ENCODE peak calls at places on chromosomes 6 and 20, in eight cellular contexts. One of them, this sample, is unnamed.

GRCh38 chr20:44734938-44735337 is 10.7 kb upstream of the KCNK15 start:
- DNase-seq in B cell: no peak
- DNase-seq in foreskin fibroblast: peak
- DNase-seq in right lobe of liver: no peak
- DNase-seq in Calu3: peak
- DNase-seq in cardiac muscle cell: peak
- DNase-seq in sigmoid colon: no peak
- DNase-seq in HL-60: no peak
- DNase-seq in this sample: no peak

GRCh38 chr6:73983367-73983766 is 287.4 kb downstream of the CD109 start:
- DNase-seq in B cell: no peak
- DNase-seq in foreskin fibroblast: peak
- DNase-seq in right lobe of liver: no peak
- DNase-seq in Calu3: no peak
- DNase-seq in cardiac muscle cell: no peak
- DNase-seq in sigmoid colon: no peak
- DNase-seq in HL-60: no peak
- DNase-seq in this sample: no peak

GRCh38 chr20:5696011-5696559 is 54.1 kb upstream of the SHLD1 start:
- DNase-seq in B cell: no peak
- DNase-seq in foreskin fibroblast: peak
- DNase-seq in right lobe of liver: peak
- DNase-seq in Calu3: no peak
- DNase-seq in cardiac muscle cell: no peak
- DNase-seq in sigmoid colon: no peak
- DNase-seq in HL-60: no peak
- DNase-seq in this sample: no peak

GRCh38 chr20:44358776-44359175 is 3.3 kb downstream of the HNF4A start:
- DNase-seq in B cell: no peak
- DNase-seq in foreskin fibroblast: no peak
- DNase-seq in right lobe of liver: no peak
- DNase-seq in Calu3: no peak
- DNase-seq in cardiac muscle cell: no peak
- DNase-seq in sigmoid colon: no peak
- DNase-seq in HL-60: no peak
- DNase-seq in this sample: no peak

GRCh38 chr20:9062066-9062465 is 6.8 kb upstream of the PLCB4 start:
- DNase-seq in B cell: no peak
- DNase-seq in foreskin fibroblast: no peak
- DNase-seq in right lobe of liver: no peak
- DNase-seq in Calu3: no peak
- DNase-seq in cardiac muscle cell: no peak
- DNase-seq in sigmoid colon: no peak
- DNase-seq in HL-60: no peak
- DNase-seq in this sample: no peak

GRCh38 chr6:75893058-75893775 is 144.2 kb downstream of the MYO6 start:
- DNase-seq in B cell: peak
- DNase-seq in foreskin fibroblast: peak
- DNase-seq in right lobe of liver: no peak
- DNase-seq in Calu3: peak
- DNase-seq in cardiac muscle cell: peak
- DNase-seq in sigmoid colon: no peak
- DNase-seq in HL-60: peak
- DNase-seq in this sample: peak

GRCh38 chr20:14948416-14948815 is 611.0 kb upstream of the FLRT3 start:
- DNase-seq in B cell: no peak
- DNase-seq in foreskin fibroblast: no peak
- DNase-seq in right lobe of liver: no peak
- DNase-seq in Calu3: no peak
- DNase-seq in cardiac muscle cell: peak
- DNase-seq in sigmoid colon: no peak
- DNase-seq in HL-60: no peak
- DNase-seq in this sample: no peak

GRCh38 chr6:131931063-131931745 is 20.0 kb downstream of the CCN2 start:
- DNase-seq in B cell: no peak
- DNase-seq in foreskin fibroblast: peak
- DNase-seq in right lobe of liver: no peak
- DNase-seq in Calu3: no peak
- DNase-seq in cardiac muscle cell: no peak
- DNase-seq in sigmoid colon: no peak
- DNase-seq in HL-60: no peak
- DNase-seq in this sample: no peak

GRCh38 chr20:50067461-50067860 is 45.5 kb downstream of the UBE2V1 start:
- DNase-seq in B cell: no peak
- DNase-seq in foreskin fibroblast: no peak
- DNase-seq in right lobe of liver: no peak
- DNase-seq in Calu3: no peak
- DNase-seq in cardiac muscle cell: no peak
- DNase-seq in sigmoid colon: no peak
- DNase-seq in HL-60: no peak
- DNase-seq in this sample: no peak

GRCh38 chr20:43746344-43747137 is 19.7 kb upstream of the GTSF1L start:
- DNase-seq in B cell: no peak
- DNase-seq in foreskin fibroblast: no peak
- DNase-seq in right lobe of liver: no peak
- DNase-seq in Calu3: no peak
- DNase-seq in cardiac muscle cell: no peak
- DNase-seq in sigmoid colon: no peak
- DNase-seq in HL-60: no peak
- DNase-seq in this sample: no peak

GRCh38 chr6:25899123-25899522 is 25.1 kb upstream of the SLC17A3 start:
- DNase-seq in B cell: no peak
- DNase-seq in foreskin fibroblast: peak
- DNase-seq in right lobe of liver: no peak
- DNase-seq in Calu3: no peak
- DNase-seq in cardiac muscle cell: no peak
- DNase-seq in sigmoid colon: no peak
- DNase-seq in HL-60: no peak
- DNase-seq in this sample: no peak

GRCh38 chr20:383889-384288 is 3.3 kb downstream of the TRIB3 start:
- DNase-seq in B cell: no peak
- DNase-seq in foreskin fibroblast: no peak
- DNase-seq in right lobe of liver: no peak
- DNase-seq in Calu3: no peak
- DNase-seq in cardiac muscle cell: no peak
- DNase-seq in sigmoid colon: no peak
- DNase-seq in HL-60: no peak
- DNase-seq in this sample: no peak

GRCh38 chr20:381581-382290 is 1.2 kb downstream of the TRIB3 start:
- DNase-seq in B cell: peak
- DNase-seq in foreskin fibroblast: peak
- DNase-seq in right lobe of liver: peak
- DNase-seq in Calu3: peak
- DNase-seq in cardiac muscle cell: peak
- DNase-seq in sigmoid colon: peak
- DNase-seq in HL-60: peak
- DNase-seq in this sample: peak

GRCh38 chr20:378961-379336 is 1.6 kb upstream of the TRIB3 start:
- DNase-seq in B cell: no peak
- DNase-seq in foreskin fibroblast: no peak
- DNase-seq in right lobe of liver: no peak
- DNase-seq in Calu3: no peak
- DNase-seq in cardiac muscle cell: no peak
- DNase-seq in sigmoid colon: no peak
- DNase-seq in HL-60: no peak
- DNase-seq in this sample: no peak

GRCh38 chr20:382291-383115 is 1.9 kb downstream of the TRIB3 start:
- DNase-seq in B cell: no peak
- DNase-seq in foreskin fibroblast: no peak
- DNase-seq in right lobe of liver: no peak
- DNase-seq in Calu3: no peak
- DNase-seq in cardiac muscle cell: no peak
- DNase-seq in sigmoid colon: no peak
- DNase-seq in HL-60: no peak
- DNase-seq in this sample: no peak

GRCh38 chr20:380763-381580 is 412 bp downstream of the TRIB3 start:
- DNase-seq in B cell: peak
- DNase-seq in foreskin fibroblast: peak
- DNase-seq in right lobe of liver: peak
- DNase-seq in Calu3: peak
- DNase-seq in cardiac muscle cell: peak
- DNase-seq in sigmoid colon: peak
- DNase-seq in HL-60: peak
- DNase-seq in this sample: peak
- TF ChIP-seq CTCF in B cell: no peak
- TF ChIP-seq CTCF in foreskin fibroblast: no peak
- TF ChIP-seq CTCF in right lobe of liver: no peak
- TF ChIP-seq CTCF in Calu3: no peak
- TF ChIP-seq CTCF in cardiac muscle cell: peak
- TF ChIP-seq CTCF in sigmoid colon: no peak
- TF ChIP-seq CTCF in HL-60: no peak
- TF ChIP-seq CTCF in this sample: peak

GRCh38 chr6:8888468-8888867 is 453.1 kb upstream of the SLC35B3 start:
- DNase-seq in B cell: no peak
- DNase-seq in foreskin fibroblast: peak
- DNase-seq in right lobe of liver: no peak
- DNase-seq in Calu3: no peak
- DNase-seq in cardiac muscle cell: no peak
- DNase-seq in sigmoid colon: no peak
- DNase-seq in HL-60: peak
- DNase-seq in this sample: peak
- TF ChIP-seq CTCF in B cell: no peak
- TF ChIP-seq CTCF in foreskin fibroblast: no peak
- TF ChIP-seq CTCF in right lobe of liver: peak
- TF ChIP-seq CTCF in Calu3: no peak
- TF ChIP-seq CTCF in cardiac muscle cell: no peak
- TF ChIP-seq CTCF in sigmoid colon: no peak
- TF ChIP-seq CTCF in HL-60: peak
- TF ChIP-seq CTCF in this sample: peak

GRCh38 chr6:1044040-1044836 is 267.7 kb upstream of the FOXQ1 start:
- DNase-seq in B cell: no peak
- DNase-seq in foreskin fibroblast: no peak
- DNase-seq in right lobe of liver: no peak
- DNase-seq in Calu3: peak
- DNase-seq in cardiac muscle cell: no peak
- DNase-seq in sigmoid colon: no peak
- DNase-seq in HL-60: no peak
- DNase-seq in this sample: no peak
- TF ChIP-seq CTCF in B cell: no peak
- TF ChIP-seq CTCF in foreskin fibroblast: no peak
- TF ChIP-seq CTCF in right lobe of liver: no peak
- TF ChIP-seq CTCF in Calu3: no peak
- TF ChIP-seq CTCF in cardiac muscle cell: no peak
- TF ChIP-seq CTCF in sigmoid colon: no peak
- TF ChIP-seq CTCF in HL-60: no peak
- TF ChIP-seq CTCF in this sample: no peak

GRCh38 chr20:1951436-1952115 is 42.3 kb downstream of the PDYN start:
- DNase-seq in B cell: no peak
- DNase-seq in foreskin fibroblast: no peak
- DNase-seq in right lobe of liver: no peak
- DNase-seq in Calu3: no peak
- DNase-seq in cardiac muscle cell: no peak
- DNase-seq in sigmoid colon: peak
- DNase-seq in HL-60: no peak
- DNase-seq in this sample: no peak
- TF ChIP-seq CTCF in B cell: no peak
- TF ChIP-seq CTCF in foreskin fibroblast: no peak
- TF ChIP-seq CTCF in right lobe of liver: no peak
- TF ChIP-seq CTCF in Calu3: no peak
- TF ChIP-seq CTCF in cardiac muscle cell: no peak
- TF ChIP-seq CTCF in sigmoid colon: no peak
- TF ChIP-seq CTCF in HL-60: no peak
- TF ChIP-seq CTCF in this sample: no peak

GRCh38 chr20:23399568-23400241 is 21.6 kb downstream of the NAPB start:
- DNase-seq in B cell: no peak
- DNase-seq in foreskin fibroblast: peak
- DNase-seq in right lobe of liver: no peak
- DNase-seq in Calu3: no peak
- DNase-seq in cardiac muscle cell: peak
- DNase-seq in sigmoid colon: no peak
- DNase-seq in HL-60: no peak
- DNase-seq in this sample: peak
- TF ChIP-seq CTCF in B cell: no peak
- TF ChIP-seq CTCF in foreskin fibroblast: no peak
- TF ChIP-seq CTCF in right lobe of liver: no peak
- TF ChIP-seq CTCF in Calu3: no peak
- TF ChIP-seq CTCF in cardiac muscle cell: no peak
- TF ChIP-seq CTCF in sigmoid colon: no peak
- TF ChIP-seq CTCF in HL-60: no peak
- TF ChIP-seq CTCF in this sample: no peak

GRCh38 chr20:13325033-13325432 is 104.0 kb downstream of the ISM1 start:
- DNase-seq in B cell: no peak
- DNase-seq in foreskin fibroblast: peak
- DNase-seq in right lobe of liver: peak
- DNase-seq in Calu3: peak
- DNase-seq in cardiac muscle cell: peak
- DNase-seq in sigmoid colon: no peak
- DNase-seq in HL-60: no peak
- DNase-seq in this sample: no peak
- TF ChIP-seq CTCF in B cell: no peak
- TF ChIP-seq CTCF in foreskin fibroblast: peak
- TF ChIP-seq CTCF in right lobe of liver: peak
- TF ChIP-seq CTCF in Calu3: peak
- TF ChIP-seq CTCF in cardiac muscle cell: peak
- TF ChIP-seq CTCF in sigmoid colon: no peak
- TF ChIP-seq CTCF in HL-60: no peak
- TF ChIP-seq CTCF in this sample: peak

GRCh38 chr6:33956206-33956605 is 152.4 kb upstream of the MLN start:
- DNase-seq in B cell: no peak
- DNase-seq in foreskin fibroblast: no peak
- DNase-seq in right lobe of liver: no peak
- DNase-seq in Calu3: no peak
- DNase-seq in cardiac muscle cell: no peak
- DNase-seq in sigmoid colon: no peak
- DNase-seq in HL-60: no peak
- DNase-seq in this sample: no peak

GRCh38 chr6:33959661-33960344 is 156.0 kb upstream of the MLN start:
- DNase-seq in B cell: no peak
- DNase-seq in foreskin fibroblast: no peak
- DNase-seq in right lobe of liver: no peak
- DNase-seq in Calu3: no peak
- DNase-seq in cardiac muscle cell: no peak
- DNase-seq in sigmoid colon: no peak
- DNase-seq in HL-60: no peak
- DNase-seq in this sample: no peak

GRCh38 chr6:33957391-33958207 is 153.8 kb upstream of the MLN start:
- DNase-seq in B cell: no peak
- DNase-seq in foreskin fibroblast: no peak
- DNase-seq in right lobe of liver: no peak
- DNase-seq in Calu3: no peak
- DNase-seq in cardiac muscle cell: no peak
- DNase-seq in sigmoid colon: no peak
- DNase-seq in HL-60: no peak
- DNase-seq in this sample: no peak

GRCh38 chr6:33958863-33959651 is 155.3 kb upstream of the MLN start:
- DNase-seq in B cell: no peak
- DNase-seq in foreskin fibroblast: no peak
- DNase-seq in right lobe of liver: no peak
- DNase-seq in Calu3: no peak
- DNase-seq in cardiac muscle cell: no peak
- DNase-seq in sigmoid colon: no peak
- DNase-seq in HL-60: no peak
- DNase-seq in this sample: no peak

GRCh38 chr6:33958208-33958862 is 154.5 kb upstream of the MLN start:
- DNase-seq in B cell: no peak
- DNase-seq in foreskin fibroblast: no peak
- DNase-seq in right lobe of liver: no peak
- DNase-seq in Calu3: no peak
- DNase-seq in cardiac muscle cell: peak
- DNase-seq in sigmoid colon: no peak
- DNase-seq in HL-60: no peak
- DNase-seq in this sample: no peak
- TF ChIP-seq CTCF in B cell: no peak
- TF ChIP-seq CTCF in foreskin fibroblast: no peak
- TF ChIP-seq CTCF in right lobe of liver: no peak
- TF ChIP-seq CTCF in Calu3: peak
- TF ChIP-seq CTCF in cardiac muscle cell: peak
- TF ChIP-seq CTCF in sigmoid colon: no peak
- TF ChIP-seq CTCF in HL-60: no peak
- TF ChIP-seq CTCF in this sample: no peak

This sample was measured in GM20000.